ENCODE peak calls at places on chromosomes 2 and 18, in ten cellular contexts. One of them, this sample, is unnamed.

GRCh38 chr18:59484796-59485328 is 125.8 kb upstream of the LMAN1 start:
- DNase-seq in activated naive CD4-positive, alpha-beta T cell: no peak
- DNase-seq in GM23248: peak; percentile 34
- DNase-seq in effector CD4-positive, alpha-beta T cell: no peak
- DNase-seq in heart right ventricle: no peak
- DNase-seq in activated CD4-positive, alpha-beta T cell treated with anti-CD3 and anti-CD28 coated beads, Interleukin-2, amount 10 ng/mL, durations not matched to agents 7 days and 5 days: no peak
- DNase-seq in left cardiac atrium: no peak
- DNase-seq in stimulated activated CD4-positive, alpha-beta T cell treated with anti-CD3 and anti-CD28 coated beads, Interleukin-15, amount 100 ng/mL, for 24 hours: no peak
- DNase-seq in A172: no peak
- DNase-seq in cardiac fibroblast: peak; percentile 86
- DNase-seq in this sample: no peak

GRCh38 chr2:140714586-140714985 is 1416.2 kb downstream of the LRP1B start:
- DNase-seq in GM23248: no peak
- DNase-seq in cardiac fibroblast: no peak
- DNase-seq in effector CD4-positive, alpha-beta T cell: no peak
- DNase-seq in left cardiac atrium: no peak
- DNase-seq in activated CD4-positive, alpha-beta T cell treated with anti-CD3 and anti-CD28 coated beads, Interleukin-2, amount 10 ng/mL, durations not matched to agents 7 days and 5 days: no peak
- DNase-seq in A172: no peak
- DNase-seq in activated naive CD4-positive, alpha-beta T cell: no peak
- DNase-seq in stimulated activated CD4-positive, alpha-beta T cell treated with anti-CD3 and anti-CD28 coated beads, Interleukin-15, amount 100 ng/mL, for 24 hours: no peak
- DNase-seq in heart right ventricle: no peak
- DNase-seq in this sample: no peak

GRCh38 chr2:144015036-144015435 is 504.9 kb downstream of the ZEB2 start:
- DNase-seq in left cardiac atrium: no peak
- DNase-seq in effector CD4-positive, alpha-beta T cell: no peak
- DNase-seq in activated CD4-positive, alpha-beta T cell treated with anti-CD3 and anti-CD28 coated beads, Interleukin-2, amount 10 ng/mL, durations not matched to agents 7 days and 5 days: no peak
- DNase-seq in cardiac fibroblast: peak; percentile 4
- DNase-seq in activated naive CD4-positive, alpha-beta T cell: no peak
- DNase-seq in heart right ventricle: no peak
- DNase-seq in GM23248: peak; percentile 20
- DNase-seq in stimulated activated CD4-positive, alpha-beta T cell treated with anti-CD3 and anti-CD28 coated beads, Interleukin-15, amount 100 ng/mL, for 24 hours: no peak
- DNase-seq in A172: no peak
- DNase-seq in this sample: no peak

GRCh38 chr2:165357758-165358157 is 111.7 kb upstream of the CSRNP3 start:
- DNase-seq in heart right ventricle: no peak
- DNase-seq in A172: peak; percentile 55
- DNase-seq in activated CD4-positive, alpha-beta T cell treated with anti-CD3 and anti-CD28 coated beads, Interleukin-2, amount 10 ng/mL, durations not matched to agents 7 days and 5 days: no peak
- DNase-seq in activated naive CD4-positive, alpha-beta T cell: no peak
- DNase-seq in stimulated activated CD4-positive, alpha-beta T cell treated with anti-CD3 and anti-CD28 coated beads, Interleukin-15, amount 100 ng/mL, for 24 hours: no peak
- DNase-seq in GM23248: peak; percentile 75
- DNase-seq in cardiac fibroblast: peak; percentile 56
- DNase-seq in effector CD4-positive, alpha-beta T cell: no peak
- DNase-seq in left cardiac atrium: no peak
- DNase-seq in this sample: no peak

GRCh38 chr2:129673881-129674513 is 305.5 kb upstream of the RAB6C start:
- DNase-seq in left cardiac atrium: no peak
- DNase-seq in activated naive CD4-positive, alpha-beta T cell: no peak
- DNase-seq in effector CD4-positive, alpha-beta T cell: no peak
- DNase-seq in A172: no peak
- DNase-seq in cardiac fibroblast: no peak
- DNase-seq in activated CD4-positive, alpha-beta T cell treated with anti-CD3 and anti-CD28 coated beads, Interleukin-2, amount 10 ng/mL, durations not matched to agents 7 days and 5 days: no peak
- DNase-seq in GM23248: no peak
- DNase-seq in heart right ventricle: no peak
- DNase-seq in stimulated activated CD4-positive, alpha-beta T cell treated with anti-CD3 and anti-CD28 coated beads, Interleukin-15, amount 100 ng/mL, for 24 hours: no peak
- DNase-seq in this sample: no peak

GRCh38 chr2:235958221-235958620 is 210.0 kb downstream of the GBX2 start:
- DNase-seq in effector CD4-positive, alpha-beta T cell: no peak
- DNase-seq in activated CD4-positive, alpha-beta T cell treated with anti-CD3 and anti-CD28 coated beads, Interleukin-2, amount 10 ng/mL, durations not matched to agents 7 days and 5 days: no peak
- DNase-seq in A172: no peak
- DNase-seq in GM23248: no peak
- DNase-seq in left cardiac atrium: no peak
- DNase-seq in cardiac fibroblast: no peak
- DNase-seq in stimulated activated CD4-positive, alpha-beta T cell treated with anti-CD3 and anti-CD28 coated beads, Interleukin-15, amount 100 ng/mL, for 24 hours: no peak
- DNase-seq in activated naive CD4-positive, alpha-beta T cell: no peak
- DNase-seq in heart right ventricle: no peak
- DNase-seq in this sample: no peak

GRCh38 chr2:227805578-227805977 is 8.1 kb upstream of the CCL20 start:
- DNase-seq in effector CD4-positive, alpha-beta T cell: no peak
- DNase-seq in activated naive CD4-positive, alpha-beta T cell: no peak
- DNase-seq in heart right ventricle: no peak
- DNase-seq in activated CD4-positive, alpha-beta T cell treated with anti-CD3 and anti-CD28 coated beads, Interleukin-2, amount 10 ng/mL, durations not matched to agents 7 days and 5 days: no peak
- DNase-seq in GM23248: no peak
- DNase-seq in A172: no peak
- DNase-seq in cardiac fibroblast: no peak
- DNase-seq in left cardiac atrium: no peak
- DNase-seq in stimulated activated CD4-positive, alpha-beta T cell treated with anti-CD3 and anti-CD28 coated beads, Interleukin-15, amount 100 ng/mL, for 24 hours: peak; percentile 51
- DNase-seq in this sample: no peak

GRCh38 chr18:48018806-48019295 is 88.4 kb upstream of the SMAD2 start:
- DNase-seq in stimulated activated CD4-positive, alpha-beta T cell treated with anti-CD3 and anti-CD28 coated beads, Interleukin-15, amount 100 ng/mL, for 24 hours: no peak
- DNase-seq in GM23248: no peak
- DNase-seq in heart right ventricle: no peak
- DNase-seq in A172: no peak
- DNase-seq in left cardiac atrium: no peak
- DNase-seq in effector CD4-positive, alpha-beta T cell: no peak
- DNase-seq in activated naive CD4-positive, alpha-beta T cell: no peak
- DNase-seq in activated CD4-positive, alpha-beta T cell treated with anti-CD3 and anti-CD28 coated beads, Interleukin-2, amount 10 ng/mL, durations not matched to agents 7 days and 5 days: no peak
- DNase-seq in cardiac fibroblast: no peak
- DNase-seq in this sample: no peak

GRCh38 chr18:74388227-74388626 is 68.9 kb downstream of the DIPK1C start:
- DNase-seq in GM23248: no peak
- DNase-seq in left cardiac atrium: no peak
- DNase-seq in stimulated activated CD4-positive, alpha-beta T cell treated with anti-CD3 and anti-CD28 coated beads, Interleukin-15, amount 100 ng/mL, for 24 hours: no peak
- DNase-seq in A172: no peak
- DNase-seq in effector CD4-positive, alpha-beta T cell: no peak
- DNase-seq in heart right ventricle: no peak
- DNase-seq in cardiac fibroblast: no peak
- DNase-seq in activated naive CD4-positive, alpha-beta T cell: no peak
- DNase-seq in activated CD4-positive, alpha-beta T cell treated with anti-CD3 and anti-CD28 coated beads, Interleukin-2, amount 10 ng/mL, durations not matched to agents 7 days and 5 days: no peak
- DNase-seq in this sample: no peak

GRCh38 chr2:45275235-45275805 is 266.1 kb upstream of the SIX2 start:
- DNase-seq in cardiac fibroblast: no peak
- DNase-seq in stimulated activated CD4-positive, alpha-beta T cell treated with anti-CD3 and anti-CD28 coated beads, Interleukin-15, amount 100 ng/mL, for 24 hours: no peak
- DNase-seq in A172: peak; percentile 80
- DNase-seq in GM23248: peak; percentile 55
- DNase-seq in activated CD4-positive, alpha-beta T cell treated with anti-CD3 and anti-CD28 coated beads, Interleukin-2, amount 10 ng/mL, durations not matched to agents 7 days and 5 days: no peak
- DNase-seq in effector CD4-positive, alpha-beta T cell: no peak
- DNase-seq in left cardiac atrium: no peak
- DNase-seq in activated naive CD4-positive, alpha-beta T cell: no peak
- DNase-seq in heart right ventricle: no peak
- DNase-seq in this sample: no peak

GRCh38 chr2:27808984-27809383 is 37.5 kb downstream of the MRPL33 start:
- DNase-seq in left cardiac atrium: no peak
- DNase-seq in activated naive CD4-positive, alpha-beta T cell: no peak
- DNase-seq in effector CD4-positive, alpha-beta T cell: no peak
- DNase-seq in heart right ventricle: no peak
- DNase-seq in cardiac fibroblast: no peak
- DNase-seq in stimulated activated CD4-positive, alpha-beta T cell treated with anti-CD3 and anti-CD28 coated beads, Interleukin-15, amount 100 ng/mL, for 24 hours: no peak
- DNase-seq in activated CD4-positive, alpha-beta T cell treated with anti-CD3 and anti-CD28 coated beads, Interleukin-2, amount 10 ng/mL, durations not matched to agents 7 days and 5 days: no peak
- DNase-seq in GM23248: no peak
- DNase-seq in A172: no peak
- DNase-seq in this sample: no peak

GRCh38 chr2:15754703-15755099 is 163.0 kb downstream of the DDX1 start:
- DNase-seq in activated CD4-positive, alpha-beta T cell treated with anti-CD3 and anti-CD28 coated beads, Interleukin-2, amount 10 ng/mL, durations not matched to agents 7 days and 5 days: no peak
- DNase-seq in effector CD4-positive, alpha-beta T cell: no peak
- DNase-seq in stimulated activated CD4-positive, alpha-beta T cell treated with anti-CD3 and anti-CD28 coated beads, Interleukin-15, amount 100 ng/mL, for 24 hours: no peak
- DNase-seq in A172: no peak
- DNase-seq in cardiac fibroblast: no peak
- DNase-seq in GM23248: no peak
- DNase-seq in activated naive CD4-positive, alpha-beta T cell: no peak
- DNase-seq in heart right ventricle: no peak
- DNase-seq in left cardiac atrium: no peak
- DNase-seq in this sample: no peak

GRCh38 chr2:207768891-207769596 is 662 bp downstream of the FZD5 start:
- DNase-seq in heart right ventricle: no peak
- DNase-seq in activated naive CD4-positive, alpha-beta T cell: no peak
- DNase-seq in left cardiac atrium: peak; percentile 38
- DNase-seq in stimulated activated CD4-positive, alpha-beta T cell treated with anti-CD3 and anti-CD28 coated beads, Interleukin-15, amount 100 ng/mL, for 24 hours: peak; percentile 49
- DNase-seq in activated CD4-positive, alpha-beta T cell treated with anti-CD3 and anti-CD28 coated beads, Interleukin-2, amount 10 ng/mL, durations not matched to agents 7 days and 5 days: peak; percentile 14
- DNase-seq in A172: peak; percentile 42
- DNase-seq in cardiac fibroblast: peak; percentile 35
- DNase-seq in effector CD4-positive, alpha-beta T cell: no peak
- DNase-seq in GM23248: peak; percentile 51
- DNase-seq in this sample: no peak

GRCh38 chr2:195902857-195903256 is 165.8 kb downstream of the DNAH7 start:
- DNase-seq in activated CD4-positive, alpha-beta T cell treated with anti-CD3 and anti-CD28 coated beads, Interleukin-2, amount 10 ng/mL, durations not matched to agents 7 days and 5 days: no peak
- DNase-seq in GM23248: no peak
- DNase-seq in cardiac fibroblast: no peak
- DNase-seq in left cardiac atrium: no peak
- DNase-seq in stimulated activated CD4-positive, alpha-beta T cell treated with anti-CD3 and anti-CD28 coated beads, Interleukin-15, amount 100 ng/mL, for 24 hours: no peak
- DNase-seq in A172: no peak
- DNase-seq in activated naive CD4-positive, alpha-beta T cell: no peak
- DNase-seq in effector CD4-positive, alpha-beta T cell: no peak
- DNase-seq in heart right ventricle: no peak
- DNase-seq in this sample: no peak

GRCh38 chr2:3662239-3662638 is 4.2 kb downstream of the ALLC start:
- DNase-seq in heart right ventricle: no peak
- DNase-seq in cardiac fibroblast: no peak
- DNase-seq in activated naive CD4-positive, alpha-beta T cell: no peak
- DNase-seq in A172: peak; percentile 31
- DNase-seq in left cardiac atrium: no peak
- DNase-seq in stimulated activated CD4-positive, alpha-beta T cell treated with anti-CD3 and anti-CD28 coated beads, Interleukin-15, amount 100 ng/mL, for 24 hours: no peak
- DNase-seq in effector CD4-positive, alpha-beta T cell: no peak
- DNase-seq in GM23248: no peak
- DNase-seq in activated CD4-positive, alpha-beta T cell treated with anti-CD3 and anti-CD28 coated beads, Interleukin-2, amount 10 ng/mL, durations not matched to agents 7 days and 5 days: no peak
- DNase-seq in this sample: no peak

GRCh38 chr2:165369131-165369935 is 100.2 kb upstream of the CSRNP3 start:
- DNase-seq in GM23248: no peak
- DNase-seq in heart right ventricle: no peak
- DNase-seq in left cardiac atrium: no peak
- DNase-seq in activated CD4-positive, alpha-beta T cell treated with anti-CD3 and anti-CD28 coated beads, Interleukin-2, amount 10 ng/mL, durations not matched to agents 7 days and 5 days: no peak
- DNase-seq in A172: no peak
- DNase-seq in activated naive CD4-positive, alpha-beta T cell: no peak
- DNase-seq in stimulated activated CD4-positive, alpha-beta T cell treated with anti-CD3 and anti-CD28 coated beads, Interleukin-15, amount 100 ng/mL, for 24 hours: no peak
- DNase-seq in cardiac fibroblast: no peak
- DNase-seq in effector CD4-positive, alpha-beta T cell: no peak
- DNase-seq in this sample: no peak

GRCh38 chr2:17915811-17916523 is 37.5 kb downstream of the KCNS3 start:
- DNase-seq in GM23248: no peak
- DNase-seq in heart right ventricle: no peak
- DNase-seq in activated naive CD4-positive, alpha-beta T cell: no peak
- DNase-seq in effector CD4-positive, alpha-beta T cell: no peak
- DNase-seq in stimulated activated CD4-positive, alpha-beta T cell treated with anti-CD3 and anti-CD28 coated beads, Interleukin-15, amount 100 ng/mL, for 24 hours: no peak
- DNase-seq in A172: no peak
- DNase-seq in activated CD4-positive, alpha-beta T cell treated with anti-CD3 and anti-CD28 coated beads, Interleukin-2, amount 10 ng/mL, durations not matched to agents 7 days and 5 days: no peak
- DNase-seq in left cardiac atrium: no peak
- DNase-seq in cardiac fibroblast: no peak
- DNase-seq in this sample: no peak

GRCh38 chr2:207385903-207386302 is 143.9 kb upstream of the CREB1 start:
- DNase-seq in heart right ventricle: no peak
- DNase-seq in activated naive CD4-positive, alpha-beta T cell: no peak
- DNase-seq in activated CD4-positive, alpha-beta T cell treated with anti-CD3 and anti-CD28 coated beads, Interleukin-2, amount 10 ng/mL, durations not matched to agents 7 days and 5 days: no peak
- DNase-seq in stimulated activated CD4-positive, alpha-beta T cell treated with anti-CD3 and anti-CD28 coated beads, Interleukin-15, amount 100 ng/mL, for 24 hours: no peak
- DNase-seq in left cardiac atrium: no peak
- DNase-seq in cardiac fibroblast: peak; percentile 63
- DNase-seq in A172: peak; percentile 30
- DNase-seq in effector CD4-positive, alpha-beta T cell: no peak
- DNase-seq in GM23248: peak; percentile 87
- DNase-seq in this sample: no peak

GRCh38 chr2:157413342-157414035 is 30.4 kb downstream of the CYTIP start:
- DNase-seq in A172: no peak
- DNase-seq in activated naive CD4-positive, alpha-beta T cell: no peak
- DNase-seq in cardiac fibroblast: no peak
- DNase-seq in left cardiac atrium: no peak
- DNase-seq in effector CD4-positive, alpha-beta T cell: peak; percentile 46
- DNase-seq in heart right ventricle: no peak
- DNase-seq in stimulated activated CD4-positive, alpha-beta T cell treated with anti-CD3 and anti-CD28 coated beads, Interleukin-15, amount 100 ng/mL, for 24 hours: peak; percentile 64
- DNase-seq in activated CD4-positive, alpha-beta T cell treated with anti-CD3 and anti-CD28 coated beads, Interleukin-2, amount 10 ng/mL, durations not matched to agents 7 days and 5 days: peak; percentile 70
- DNase-seq in GM23248: no peak
- DNase-seq in this sample: no peak